ENCODE peak calls at places on chromosome 2, in four cellular contexts. F is activated T-cell treated with anti-CD3 and anti-CD28 coated beads for 4 hours, E is AG09319, K is PC-3. C is an unnamed sample.
A peak's percentile ranks its signal among the peaks of the same experiment; 100 is the strongest.

GRCh38 chr2:208426414-208426813 is 19.8 kb downstream of the PTH2R start:
- DNase-seq in E (no peak), F (no peak), K (no peak), C (no peak)

GRCh38 chr2:166091439-166091838 is 36.4 kb downstream of the SCN1A start:
- DNase-seq in F (no peak), K (no peak), E (no peak), C (no peak)

GRCh38 chr2:209872675-209873074 is 101.0 kb downstream of the UNC80 start:
- DNase-seq in F (no peak), K (peak; percentile 4), E (no peak), C (no peak)

GRCh38 chr2:83155826-83156225 is 1303.3 kb downstream of the SUCLG1 start:
- DNase-seq in F (no peak), K (no peak), E (no peak), C (no peak)

GRCh38 chr2:195413422-195413821 is 243.6 kb upstream of the SLC39A10 start:
- DNase-seq in E (no peak), F (no peak), K (no peak), C (no peak)

GRCh38 chr2:181785677-181786344 is 105.5 kb upstream of the NEUROD1 start:
- DNase-seq in F (no peak), E (peak; percentile 60), K (peak; percentile 90), C (no peak)

GRCh38 chr2:205245001-205245400 is 437.3 kb upstream of the NRP2 start:
- DNase-seq in K (no peak), E (no peak), F (no peak), C (no peak)

GRCh38 chr2:239692348-239692747 is 291.5 kb upstream of the HDAC4 start:
- DNase-seq in E (no peak), F (no peak), K (no peak), C (no peak)

GRCh38 chr2:61338447-61338846 is 132.4 kb downstream of the USP34 start:
- DNase-seq in F (no peak), E (no peak), K (no peak), C (no peak)

GRCh38 chr2:36769106-36769505 is 72.6 kb downstream of the VIT start:
- DNase-seq in E (peak; percentile 8), K (no peak), F (no peak), C (no peak)

GRCh38 chr2:191995285-191995684 is 148.4 kb upstream of the CAVIN2 start:
- DNase-seq in K (peak; percentile 20), E (no peak), F (no peak), C (no peak)

GRCh38 chr2:9681427-9681817 is 50.6 kb upstream of the YWHAQ start:
- DNase-seq in F (no peak), K (no peak), E (no peak), C (no peak)

GRCh38 chr2:172282944-172283343 is 144.4 kb upstream of the ITGA6 start:
- DNase-seq in E (peak; percentile 22), F (no peak), K (peak; percentile 66), C (no peak)

GRCh38 chr2:154758871-154759270 is 60.4 kb downstream of the KCNJ3 start:
- DNase-seq in E (no peak), F (no peak), K (no peak), C (no peak)

GRCh38 chr2:206442854-206443734 is at the start of gene ADAM23:
- DNase-seq in E (no peak), K (peak; percentile 12), F (peak; percentile 13), C (peak; percentile 90)

GRCh38 chr2:218859994-218860831 is 608 bp downstream of the WNT6 start:
- DNase-seq in F (no peak), E (no peak), K (no peak), C (peak; percentile 55)

GRCh38 chr2:187586091-187586632 is 31.9 kb upstream of the TFPI start:
- DNase-seq in K (peak; percentile 56), F (no peak), E (no peak), C (no peak)

GRCh38 chr2:109223490-109223889 is 94.5 kb downstream of the SH3RF3 start:
- DNase-seq in K (no peak), F (no peak), E (no peak), C (no peak)

GRCh38 chr2:121088251-121089004 is 196.6 kb downstream of the TFCP2L1 start:
- DNase-seq in K (no peak), E (no peak), F (no peak), C (no peak)

GRCh38 chr2:29398384-29399237 is 283.4 kb downstream of the CLIP4 start:
- DNase-seq in F (no peak), E (no peak), K (no peak), C (peak; percentile 43)

GRCh38 chr2:219269362-219270054 is 9.7 kb upstream of the DNAJB2 start:
- DNase-seq in K (no peak), F (no peak), E (no peak), C (no peak)

GRCh38 chr2:186058604-186059003 is 320.0 kb downstream of the FSIP2 start:
- DNase-seq in F (no peak), E (no peak), K (no peak), C (no peak)

GRCh38 chr2:84194906-84195644 is 264.0 kb downstream of the SUCLG1 start:
- DNase-seq in K (no peak), F (no peak), E (no peak), C (peak; percentile 36)

GRCh38 chr2:68767031-68767961 is 32.7 kb downstream of the ARHGAP25 start:
- DNase-seq in E (no peak), F (no peak), K (no peak), C (no peak)

GRCh38 chr2:149743842-149744468 is 156.4 kb upstream of the MMADHC start:
- DNase-seq in F (no peak), E (peak; percentile 74), K (peak; percentile 78), C (no peak)

GRCh38 chr2:29104589-29105164 is 10.5 kb upstream of the CLIP4 start:
- DNase-seq in E (no peak), K (no peak), F (no peak), C (no peak)

GRCh38 chr2:198165289-198165688 is 360.9 kb downstream of the PLCL1 start:
- DNase-seq in K (no peak), F (no peak), E (no peak), C (no peak)

GRCh38 chr2:149166958-149167810 is 128.7 kb downstream of the LYPD6B start:
- DNase-seq in K (peak; percentile 7), E (no peak), F (peak; percentile 8), C (no peak)

GRCh38 chr2:28403388-28403956 is 10.8 kb downstream of the FOSL2 start:
- DNase-seq in F (no peak), K (peak; percentile 17), E (no peak), C (no peak)

GRCh38 chr2:111239107-111239506 is 118.4 kb downstream of the BCL2L11 start:
- DNase-seq in E (no peak), F (no peak), K (no peak), C (no peak)